ENCODE peak calls at places on chromosome 7, in seven cellular contexts. X is kidney tubule cell; E is brain microvascular endothelial cell; T is activated CD4-positive, alpha-beta T cell treated with anti-CD3 and anti-CD28 coated beads for 48 hours; R is stimulated activated effector memory CD8-positive, alpha-beta T cell treated with anti-CD3 and anti-CD28 coated beads, Interleukin-12 subunit alpha, Interleukin-12 subunit beta, amount 100 ng/mL, for 72 hours; I is ELR; O is T-cell. Z is an unnamed sample.

GRCh38 chr7:76369011-76369410 is 10.2 kb upstream of the YWHAG start:
- DNase-seq in T (no peak), O (no peak), E (no peak), X (peak), R (no peak), I (no peak), Z (no peak)

GRCh38 chr7:113804475-113805130 is 114.2 kb downstream of the PPP1R3A start:
- DNase-seq in I (peak), O (no peak), T (no peak), R (no peak), X (no peak), E (no peak), Z (peak)

GRCh38 chr7:11207565-11207964 is 233.9 kb downstream of the PHF14 start:
- DNase-seq in X (no peak), E (no peak), O (no peak), R (no peak), T (no peak), I (no peak), Z (no peak)

GRCh38 chr7:5596046-5596895 is 172.6 kb upstream of the TNRC18 start:
- DNase-seq in X (peak), O (no peak), I (peak), E (peak), T (peak), R (peak), Z (peak)

GRCh38 chr7:112201421-112201820 is 4.8 kb downstream of the DOCK4 start:
- DNase-seq in X (peak), O (no peak), R (no peak), I (peak), E (peak), T (no peak), Z (peak)

GRCh38 chr7:122532406-122533269 is 166.3 kb downstream of the RNF133 start:
- DNase-seq in I (peak), O (no peak), X (peak), T (no peak), R (no peak), E (no peak), Z (peak)

GRCh38 chr7:107696330-107696946 is 35.8 kb downstream of the SLC26A4 start:
- DNase-seq in O (no peak), T (no peak), R (no peak), E (no peak), X (no peak), I (no peak), Z (no peak)

GRCh38 chr7:112938895-112939588 is 147.6 kb downstream of the GPR85 start:
- DNase-seq in X (peak), O (peak), E (peak), R (no peak), I (peak), T (peak), Z (peak)

GRCh38 chr7:129642871-129643515 is 31.5 kb downstream of the NRF1 start:
- DNase-seq in O (no peak), T (no peak), X (no peak), E (no peak), I (no peak), R (no peak), Z (peak)

GRCh38 chr7:44213872-44214595 is 13.3 kb downstream of the YKT6 start:
- DNase-seq in I (peak), E (peak), T (no peak), O (no peak), R (no peak), X (peak), Z (peak)

GRCh38 chr7:106041140-106041717 is 70.9 kb downstream of the SYPL1 start:
- DNase-seq in T (peak), X (peak), E (peak), R (no peak), O (no peak), I (peak), Z (peak)

GRCh38 chr7:129643545-129644170 is 32.1 kb downstream of the NRF1 start:
- DNase-seq in R (no peak), I (peak), O (no peak), X (no peak), E (no peak), T (no peak), Z (no peak)

GRCh38 chr7:4049202-4049601 is 632.9 kb upstream of the FOXK1 start:
- DNase-seq in O (no peak), I (no peak), T (no peak), X (no peak), R (no peak), E (no peak), Z (no peak)

GRCh38 chr7:154424370-154424769 is 372.2 kb downstream of the DPP6 start:
- DNase-seq in I (no peak), X (no peak), R (no peak), E (no peak), O (no peak), T (no peak), Z (no peak)

GRCh38 chr7:80923211-80923612 is 4.4 kb upstream of the SEMA3C start:
- DNase-seq in E (no peak), R (no peak), X (peak), I (no peak), O (no peak), T (no peak), Z (no peak)

GRCh38 chr7:17939670-17940301 is 508 bp downstream of the SNX13 start:
- DNase-seq in O (no peak), E (peak), R (peak), T (peak), X (peak), I (peak), Z (peak)